ENCODE peak calls at places on chromosomes 3 and 15, in ten cellular contexts. Z is mammary epithelial cell, L is BJ, R is A549, S is astrocyte of the spinal cord, V is AG10803, G is colonic mucosa, I is fibroblast of lung, M is AG04450, B is HepG2. X is an unnamed sample.

GRCh38 chr3:157408499-157409149 is 28.0 kb upstream of the PTX3 start:
- DNase-seq in Z (peak), L (no peak), R (no peak), S (no peak), V (no peak), G (no peak), I (no peak), M (no peak), B (no peak), X (no peak)

GRCh38 chr3:4211610-4212009 is 91.6 kb upstream of the SETMAR start:
- DNase-seq in Z (no peak), L (no peak), R (no peak), S (no peak), V (no peak), G (no peak), I (no peak), M (no peak), B (no peak), X (no peak)

GRCh38 chr3:106512846-106513245 is 644.0 kb upstream of the CBLB start:
- DNase-seq in Z (no peak), L (no peak), R (no peak), S (no peak), V (no peak), G (no peak), I (no peak), M (no peak), B (no peak), X (no peak)

GRCh38 chr15:69384626-69385025 is 29.5 kb upstream of the KIF23 start:
- DNase-seq in Z (no peak), L (no peak), R (no peak), S (no peak), V (no peak), G (no peak), I (no peak), M (no peak), B (no peak), X (no peak)

GRCh38 chr3:42118762-42119361 is 27.7 kb downstream of the TRAK1 start:
- DNase-seq in Z (peak), L (no peak), R (peak), S (peak), V (no peak), G (no peak), I (peak), M (no peak), B (peak), X (peak)

GRCh38 chr15:98684441-98684840 is 36.1 kb downstream of the IGF1R start:
- DNase-seq in Z (peak), L (peak), R (no peak), S (peak), V (peak), G (no peak), I (peak), M (no peak), B (no peak), X (no peak)

GRCh38 chr3:190676477-190676876 is 162.6 kb downstream of the IL1RAP start:
- DNase-seq in Z (no peak), L (no peak), R (no peak), S (peak), V (no peak), G (no peak), I (peak), M (no peak), B (no peak), X (no peak)

GRCh38 chr3:55190296-55190695 is 262.4 kb upstream of the LRTM1 start:
- DNase-seq in Z (no peak), L (peak), R (no peak), S (peak), V (peak), G (no peak), I (peak), M (no peak), B (no peak), X (no peak)

GRCh38 chr3:126128504-126129407 is 44.8 kb upstream of the SLC41A3 start:
- DNase-seq in Z (no peak), L (no peak), R (no peak), S (no peak), V (no peak), G (peak), I (no peak), M (no peak), B (no peak), X (peak)

GRCh38 chr3:190826018-190826417 is 36.5 kb downstream of the GMNC start:
- DNase-seq in Z (no peak), L (no peak), R (no peak), S (peak), V (peak), G (no peak), I (peak), M (no peak), B (no peak), X (no peak)

GRCh38 chr15:28914046-28914445 is 28.3 kb downstream of the APBA2 start:
- DNase-seq in Z (no peak), L (no peak), R (no peak), S (no peak), V (no peak), G (no peak), I (no peak), M (no peak), B (no peak), X (no peak)

GRCh38 chr3:134236505-134236904 is 14.2 kb downstream of the RYK start:
- DNase-seq in Z (no peak), L (no peak), R (no peak), S (no peak), V (no peak), G (no peak), I (no peak), M (no peak), B (no peak), X (no peak)

GRCh38 chr3:185313693-185314246 is 49.2 kb upstream of the MAP3K13 start:
- DNase-seq in Z (no peak), L (no peak), R (no peak), S (no peak), V (no peak), G (no peak), I (no peak), M (no peak), B (no peak), X (no peak)

GRCh38 chr3:11455977-11456376 is 183.8 kb downstream of the ATG7 start:
- DNase-seq in Z (no peak), L (no peak), R (no peak), S (peak), V (no peak), G (no peak), I (peak), M (no peak), B (no peak), X (no peak)

GRCh38 chr15:38176696-38177095 is 75.9 kb upstream of the SPRED1 start:
- DNase-seq in Z (no peak), L (no peak), R (no peak), S (peak), V (no peak), G (no peak), I (no peak), M (no peak), B (no peak), X (no peak)

GRCh38 chr3:189937302-189938255 is 183.1 kb downstream of the P3H2 start:
- DNase-seq in Z (peak), L (peak), R (peak), S (peak), V (peak), G (no peak), I (peak), M (peak), B (no peak), X (no peak)

GRCh38 chr3:35521196-35521595 is 118.1 kb upstream of the ARPP21 start:
- DNase-seq in Z (no peak), L (no peak), R (no peak), S (no peak), V (no peak), G (no peak), I (peak), M (no peak), B (no peak), X (no peak)

GRCh38 chr15:70762469-70763119 is 764 bp downstream of the UACA start:
- DNase-seq in Z (peak), L (no peak), R (peak), S (peak), V (peak), G (peak), I (peak), M (no peak), B (no peak), X (peak)

GRCh38 chr15:88255496-88256171 is 905 bp downstream of the NTRK3 start:
- DNase-seq in Z (peak), L (no peak), R (peak), S (peak), V (peak), G (no peak), I (peak), M (no peak), B (no peak), X (no peak)

GRCh38 chr15:59303641-59304433 is 68.8 kb downstream of the MYO1E start:
- DNase-seq in Z (no peak), L (no peak), R (no peak), S (peak), V (no peak), G (no peak), I (peak), M (no peak), B (peak), X (no peak)

GRCh38 chr3:8497582-8497981 is 4.0 kb upstream of the LMCD1 start:
- DNase-seq in Z (peak), L (no peak), R (no peak), S (no peak), V (no peak), G (no peak), I (peak), M (no peak), B (peak), X (peak)

GRCh38 chr3:32175607-32176197 is 62.8 kb upstream of the CMTM8 start:
- DNase-seq in Z (peak), L (no peak), R (peak), S (peak), V (peak), G (peak), I (peak), M (peak), B (peak), X (peak)

GRCh38 chr3:64163755-64164148 is 61.5 kb downstream of the PRICKLE2 start:
- DNase-seq in Z (peak), L (peak), R (no peak), S (peak), V (peak), G (no peak), I (peak), M (peak), B (peak), X (peak)

DNA sequence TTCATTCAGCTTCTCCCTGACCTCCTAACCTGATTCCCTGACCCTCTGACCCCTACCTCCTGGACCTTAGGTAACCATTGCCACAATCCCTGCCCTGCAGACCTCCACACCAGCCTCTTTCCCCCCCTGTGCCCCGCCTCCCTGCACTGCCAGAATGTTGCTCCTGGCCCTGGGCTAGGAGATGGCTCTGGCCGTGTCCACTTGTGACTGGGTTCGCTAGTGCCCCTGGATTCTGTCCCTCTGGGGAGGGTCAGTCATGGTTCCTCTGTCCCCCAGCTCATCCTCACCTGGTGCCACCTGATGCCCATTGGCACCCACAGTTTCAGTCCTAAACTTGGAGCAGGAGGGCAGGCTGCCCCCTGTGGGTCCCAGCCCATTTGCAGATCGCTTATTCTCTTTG is 56.2 kb upstream of the PRR23E start:
- DNase-seq in Z (no peak), L (no peak), R (no peak), S (no peak), V (no peak), G (no peak), I (no peak), M (no peak), B (no peak), X (no peak)
- TF ChIP-seq CTCF in Z (no peak), L (no peak), R (no peak), S (no peak), V (no peak), G (no peak), I (no peak), M (no peak), B (no peak), X (no peak)

DNA sequence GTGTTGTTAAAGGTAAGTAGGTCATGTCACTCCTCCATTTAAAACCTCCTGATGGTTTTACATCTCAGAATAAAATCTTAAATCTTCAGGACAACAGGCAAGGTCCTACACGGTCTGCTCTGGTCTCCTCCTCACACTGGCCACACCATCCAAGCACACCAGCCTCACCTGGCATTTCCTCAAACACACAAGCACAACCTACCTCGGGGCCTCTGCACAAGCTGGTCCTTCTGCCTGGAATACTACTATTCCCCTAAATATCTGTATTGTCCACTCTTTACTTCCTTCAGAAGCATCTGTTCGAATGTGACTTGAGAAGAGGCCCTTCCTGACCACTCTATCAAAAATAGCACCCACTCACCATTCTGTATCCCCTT is 1.8 kb downstream of the GORASP1 start:
- DNase-seq in Z (no peak), L (no peak), R (no peak), S (no peak), V (no peak), G (no peak), I (no peak), M (no peak), B (no peak), X (no peak)
- H3K4me3 ChIP-seq in Z (no peak), L (no peak), R (no peak), S (no peak), V (peak), G (no peak), I (peak), M (peak), B (peak), X (no peak)

DNA sequence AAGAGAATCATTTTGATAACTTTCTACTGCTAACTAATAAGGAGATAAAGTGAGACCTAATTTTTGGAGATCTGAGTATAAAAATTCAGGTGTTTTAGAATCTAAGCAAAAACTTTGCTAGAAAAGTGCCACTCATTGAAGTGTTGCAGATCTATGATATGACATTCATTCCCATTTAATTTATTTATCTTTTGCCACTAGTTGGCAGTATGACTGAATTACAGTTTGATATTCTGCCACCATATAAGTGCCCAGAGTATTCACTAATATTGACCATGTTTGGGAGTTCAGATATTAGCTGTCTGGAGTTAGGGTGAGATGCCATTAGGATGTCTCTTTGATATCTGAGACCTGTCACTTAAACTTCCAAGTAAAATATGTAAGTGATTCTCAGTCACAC is 251.3 kb upstream of the GBE1 start:
- DNase-seq in Z (no peak), L (no peak), R (no peak), S (no peak), V (no peak), G (no peak), I (no peak), M (no peak), B (no peak), X (no peak)
- TF ChIP-seq CTCF in Z (peak), L (no peak), R (peak), S (peak), V (peak), G (no peak), I (no peak), M (no peak), B (no peak), X (no peak)

GRCh38 chr3:36989000-36989399 is 3.9 kb downstream of the EPM2AIP1 start:
- DNase-seq in Z (no peak), L (no peak), R (no peak), S (no peak), V (no peak), G (no peak), I (no peak), M (no peak), B (no peak), X (no peak)

GRCh38 chr3:36991923-36992805 is 767 bp downstream of the EPM2AIP1 start:
- DNase-seq in Z (peak), L (peak), R (peak), S (peak), V (peak), G (no peak), I (peak), M (peak), B (peak), X (peak)

GRCh38 chr3:36992806-36993325 is at the start of gene EPM2AIP1:
- DNase-seq in Z (no peak), L (no peak), R (peak), S (no peak), V (no peak), G (no peak), I (no peak), M (no peak), B (no peak), X (no peak)

GRCh38 chr3:36989568-36989967 is 3.4 kb downstream of the EPM2AIP1 start:
- DNase-seq in Z (no peak), L (no peak), R (no peak), S (no peak), V (no peak), G (no peak), I (peak), M (no peak), B (no peak), X (no peak)

DNA sequence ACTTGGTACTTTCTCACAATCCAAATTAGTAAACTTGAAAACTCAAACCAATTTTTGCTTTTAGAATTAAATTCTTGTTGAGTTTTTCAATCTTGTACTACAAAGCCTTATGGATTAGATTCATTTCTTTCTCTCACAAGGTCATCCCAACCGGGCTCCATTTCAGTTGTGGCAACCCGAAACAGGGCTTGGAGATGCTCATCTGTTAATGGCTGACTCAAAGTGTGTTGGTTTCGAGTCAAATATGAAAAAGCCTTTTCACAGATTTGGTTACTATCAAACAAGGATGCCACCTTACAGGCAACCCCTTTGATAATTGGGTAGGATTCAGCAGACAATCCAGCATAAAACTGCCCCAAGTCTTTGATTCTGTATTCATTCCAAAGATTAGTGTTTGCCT is 1.8 kb downstream of the EPM2AIP1 start:
- DNase-seq in Z (no peak), L (no peak), R (no peak), S (no peak), V (no peak), G (no peak), I (no peak), M (no peak), B (no peak), X (no peak)
- H3K4me3 ChIP-seq in Z (peak), L (no peak), R (peak), S (peak), V (peak), G (no peak), I (peak), M (peak), B (peak), X (peak)

GRCh38 chr3:122681294-122682015 is 816 bp downstream of the PARP14 start:
- DNase-seq in Z (no peak), L (no peak), R (no peak), S (peak), V (no peak), G (no peak), I (peak), M (no peak), B (no peak), X (no peak)

GRCh38 chr3:122682016-122682374 is 1.4 kb downstream of the PARP14 start:
- DNase-seq in Z (no peak), L (no peak), R (no peak), S (no peak), V (no peak), G (no peak), I (no peak), M (no peak), B (no peak), X (no peak)

GRCh38 chr3:122679467-122680291 is 960 bp upstream of the PARP14 start:
- DNase-seq in Z (peak), L (no peak), R (peak), S (no peak), V (peak), G (peak), I (peak), M (no peak), B (no peak), X (no peak)

GRCh38 chr3:122679085-122679466 is 1.6 kb upstream of the PARP14 start:
- DNase-seq in Z (peak), L (no peak), R (peak), S (peak), V (peak), G (peak), I (peak), M (peak), B (peak), X (peak)

DNA sequence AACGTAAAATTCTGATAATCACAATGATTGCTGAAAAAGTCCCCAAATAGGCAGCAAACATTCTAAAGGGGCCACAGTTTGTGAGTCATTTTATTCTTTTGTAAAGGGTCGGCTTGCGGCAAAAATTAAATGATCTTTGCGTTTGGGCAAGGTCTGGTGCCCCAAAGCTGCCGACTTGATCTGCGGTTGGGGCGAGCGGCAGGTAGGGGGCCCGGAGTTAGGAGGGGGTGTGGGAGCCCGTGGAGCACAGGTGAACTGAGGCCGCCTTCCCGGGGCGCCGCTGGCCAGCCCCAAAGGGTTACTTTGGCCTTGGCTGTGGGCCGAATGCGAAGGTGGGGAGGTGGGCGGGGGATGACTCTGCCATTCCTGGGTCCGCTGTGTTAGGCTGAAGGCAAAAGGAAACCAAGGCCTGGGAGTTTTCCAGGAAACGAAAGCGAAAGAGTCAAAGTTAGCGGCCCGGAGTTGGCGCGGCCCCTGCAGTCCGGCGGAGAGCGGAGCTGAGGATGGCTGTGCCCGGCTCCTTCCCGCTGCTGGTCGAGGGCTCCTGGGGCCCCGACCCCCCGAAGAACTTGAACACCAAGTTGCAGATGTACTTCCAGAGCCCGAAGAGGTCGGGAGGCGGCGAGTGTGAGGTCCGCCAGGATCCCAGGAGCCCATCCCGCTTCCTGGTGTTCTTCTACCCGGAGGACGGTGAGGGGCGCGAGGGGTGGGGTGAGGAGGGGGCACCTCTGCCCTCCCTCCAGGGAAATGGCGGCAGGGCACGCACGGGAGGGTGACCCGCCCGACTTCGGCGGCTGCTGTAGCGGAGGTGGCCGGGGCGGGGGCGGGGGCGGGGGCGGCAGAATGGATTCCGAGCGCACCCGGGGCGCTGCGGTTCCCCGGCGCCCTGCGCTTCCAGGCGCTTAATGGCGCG is at the start of gene PARP14:
- DNase-seq in Z (peak), L (no peak), R (peak), S (peak), V (peak), G (peak), I (peak), M (peak), B (peak), X (peak)
- TF ChIP-seq CTCF in Z (peak), L (peak), R (no peak), S (peak), V (no peak), G (no peak), I (peak), M (peak), B (peak), X (no peak)

GRCh38 chr3:141795719-141796435 is 32.7 kb downstream of the GRK7 start:
- DNase-seq in Z (no peak), L (no peak), R (no peak), S (peak), V (peak), G (peak), I (peak), M (no peak), B (no peak), X (no peak)
- H3K4me3 ChIP-seq in Z (no peak), L (no peak), R (no peak), S (no peak), V (no peak), G (no peak), I (no peak), M (no peak), B (no peak), X (no peak)

X was measured in Caco-2.